ENCODE peak calls at places on chromosome 5, in ten cellular contexts. Y is tibial nerve, M is GM13977, E is NT2/D1, G is NCI-H748 treated with DMSO at 0.1 percent for 48 hours, H is transverse colon, J is nucleus accumbens, Z is HTR-8/SVneo, R is neural progenitor cell, I is H54. D is an unnamed sample.
A peak's percentile ranks its signal among the peaks of the same experiment; 100 is the strongest.

GRCh38 chr5:151298465-151298864 is 5.1 kb downstream of the SLC36A3 start:
- DNase-seq in Y (no peak), M (no peak), E (no peak), G (no peak), H (no peak), J (no peak), Z (no peak), R (no peak), I (no peak), D (no peak)

GRCh38 chr5:32098806-32099435 is 75.2 kb downstream of the GOLPH3 start:
- DNase-seq in Y (no peak), M (no peak), E (no peak), G (no peak), H (no peak), J (no peak), Z (no peak), R (no peak), I (no peak), D (no peak)

GRCh38 chr5:115657883-115658233 is 32.0 kb upstream of the TMED7 start:
- DNase-seq in Y (no peak), M (no peak), E (no peak), G (no peak), H (no peak), J (no peak), Z (no peak), R (no peak), I (peak; percentile 16), D (no peak)

GRCh38 chr5:112918679-112919078 is 3.3 kb downstream of the REEP5 start:
- DNase-seq in Y (no peak), M (no peak), E (no peak), G (no peak), H (no peak), J (no peak), Z (no peak), R (no peak), I (no peak), D (no peak)

GRCh38 chr5:122653087-122654017 is 121.5 kb upstream of the SNX2 start:
- DNase-seq in Y (no peak), M (no peak), E (no peak), G (no peak), H (no peak), J (no peak), Z (no peak), R (no peak), I (no peak), D (no peak)

GRCh38 chr5:138783976-138784375 is 30.8 kb downstream of the CTNNA1 start:
- DNase-seq in Y (no peak), M (no peak), E (no peak), G (no peak), H (no peak), J (no peak), Z (no peak), R (no peak), I (no peak), D (no peak)

GRCh38 chr5:159907689-159908088 is 8.6 kb upstream of the ADRA1B start:
- DNase-seq in Y (no peak), M (no peak), E (no peak), G (no peak), H (no peak), J (no peak), Z (no peak), R (no peak), I (no peak), D (no peak)

GRCh38 chr5:93581738-93582414 is 857 bp upstream of the NR2F1-AS1 start:
- DNase-seq in Y (no peak), M (no peak), E (no peak), G (peak; percentile 64), H (no peak), J (no peak), Z (no peak), R (peak; percentile 72), I (no peak), D (peak; percentile 85)

GRCh38 chr5:22572941-22573340 is 280.2 kb downstream of the CDH12 start:
- DNase-seq in Y (no peak), M (no peak), E (no peak), G (no peak), H (no peak), J (no peak), Z (no peak), R (no peak), I (no peak), D (no peak)

GRCh38 chr5:36943584-36943983 is 67.0 kb downstream of the NIPBL start:
- DNase-seq in Y (no peak), M (no peak), E (no peak), G (no peak), H (no peak), J (no peak), Z (no peak), R (no peak), I (no peak), D (no peak)

GRCh38 chr5:134581241-134581981 is 51.2 kb downstream of the SAR1B start:
- DNase-seq in Y (no peak), M (no peak), E (no peak), G (no peak), H (peak; percentile 7), J (no peak), Z (no peak), R (no peak), I (no peak), D (no peak)

GRCh38 chr5:172106511-172107356 is 81.3 kb downstream of the STK10 start:
- DNase-seq in Y (peak; percentile 55), M (peak; percentile 50), E (no peak), G (peak; percentile 36), H (peak; percentile 55), J (peak; percentile 72), Z (peak; percentile 55), R (peak; percentile 76), I (peak; percentile 39), D (peak; percentile 90)